ENCODE peak calls at places on chromosomes 12 and 14, in four cellular contexts. One of them, this sample, is unnamed.

GRCh38 chr12:105547786-105548185 is 217.3 kb downstream of the C12orf75 start:
- DNase-seq in HepG2: no peak
- DNase-seq in GM12891: no peak
- DNase-seq in K562: no peak
- DNase-seq in this sample: no peak

GRCh38 chr12:13073191-13073590 is 29.0 kb downstream of the FAM234B start:
- DNase-seq in HepG2: no peak
- DNase-seq in GM12891: no peak
- DNase-seq in K562: no peak
- DNase-seq in this sample: no peak

GRCh38 chr14:73462078-73462715 is 3.9 kb upstream of the NUMB start:
- DNase-seq in HepG2: peak
- DNase-seq in GM12891: no peak
- DNase-seq in K562: peak
- DNase-seq in this sample: no peak

GRCh38 chr12:48956279-48957140 is 777 bp downstream of the ARF3 start:
- DNase-seq in HepG2: peak
- DNase-seq in GM12891: no peak
- DNase-seq in K562: peak
- DNase-seq in this sample: no peak

GRCh38 chr12:48965447-48965846 is 6.1 kb downstream of the WNT10B start:
- DNase-seq in HepG2: no peak
- DNase-seq in GM12891: no peak
- DNase-seq in K562: no peak
- DNase-seq in this sample: no peak

GRCh38 chr14:68978550-68978911 is 571 bp downstream of the ACTN1 start:
- DNase-seq in HepG2: no peak
- DNase-seq in GM12891: peak
- DNase-seq in K562: peak
- DNase-seq in this sample: no peak

GRCh38 chr12:93663729-93664084 is 13.5 kb upstream of the CRADD start:
- DNase-seq in HepG2: no peak
- DNase-seq in GM12891: no peak
- DNase-seq in K562: no peak
- DNase-seq in this sample: no peak

GRCh38 chr12:101829639-101830390 is 944 bp downstream of the GNPTAB start:
- DNase-seq in HepG2: no peak
- DNase-seq in GM12891: no peak
- DNase-seq in K562: no peak
- DNase-seq in this sample: no peak

GRCh38 chr12:62686938-62687337 is 220.3 kb downstream of the MON2 start:
- DNase-seq in HepG2: no peak
- DNase-seq in GM12891: no peak
- DNase-seq in K562: no peak
- DNase-seq in this sample: no peak

GRCh38 chr14:53247596-53248370 is 94.7 kb upstream of the DDHD1 start:
- DNase-seq in HepG2: no peak
- DNase-seq in GM12891: no peak
- DNase-seq in K562: no peak
- DNase-seq in this sample: no peak

GRCh38 chr14:59695198-59695597 is 118.6 kb upstream of the CCDC175 start:
- DNase-seq in HepG2: no peak
- DNase-seq in GM12891: no peak
- DNase-seq in K562: no peak
- DNase-seq in this sample: no peak

GRCh38 chr14:91755560-91755959 is 23.7 kb upstream of the CATSPERB start:
- DNase-seq in HepG2: peak
- DNase-seq in GM12891: no peak
- DNase-seq in K562: no peak
- DNase-seq in this sample: no peak

GRCh38 chr14:100589071-100589759 is 2.0 kb upstream of the BEGAIN start:
- DNase-seq in HepG2: no peak
- DNase-seq in GM12891: no peak
- DNase-seq in K562: no peak
- DNase-seq in this sample: no peak

GRCh38 chr12:19746471-19746870 is 307.2 kb downstream of the AEBP2 start:
- DNase-seq in HepG2: no peak
- DNase-seq in GM12891: no peak
- DNase-seq in K562: no peak
- DNase-seq in this sample: no peak

GRCh38 chr14:56659964-56660551 is 80.5 kb downstream of the TMEM260 start:
- DNase-seq in HepG2: peak
- DNase-seq in GM12891: peak
- DNase-seq in K562: peak
- DNase-seq in this sample: no peak

GRCh38 chr14:91059576-91060471 is 617 bp downstream of the RPS6KA5 start:
- DNase-seq in HepG2: peak
- DNase-seq in GM12891: peak
- DNase-seq in K562: peak
- DNase-seq in this sample: peak

GRCh38 chr14:53912121-53912520 is 44.5 kb downstream of the BMP4 start:
- DNase-seq in HepG2: no peak
- DNase-seq in GM12891: no peak
- DNase-seq in K562: no peak
- DNase-seq in this sample: no peak

GRCh38 chr12:25960176-25960575 is 1.7 kb downstream of the RASSF8 start:
- DNase-seq in HepG2: no peak
- DNase-seq in GM12891: no peak
- DNase-seq in K562: no peak
- DNase-seq in this sample: no peak

GRCh38 chr12:32926356-32926755 is 29.8 kb upstream of the PKP2 start:
- DNase-seq in HepG2: no peak
- DNase-seq in GM12891: no peak
- DNase-seq in K562: no peak
- DNase-seq in this sample: no peak

GRCh38 chr12:226401-226800 is 12.4 kb upstream of the SLC6A12 start:
- DNase-seq in HepG2: no peak
- DNase-seq in GM12891: no peak
- DNase-seq in K562: no peak
- DNase-seq in this sample: no peak

GRCh38 chr12:119693006-119693405 is 25.1 kb downstream of the PRKAB1 start:
- DNase-seq in HepG2: no peak
- DNase-seq in GM12891: no peak
- DNase-seq in K562: no peak
- DNase-seq in this sample: no peak

GRCh38 chr14:100679707-100680438 is 46.8 kb upstream of the DLK1 start:
- DNase-seq in HepG2: peak
- DNase-seq in GM12891: no peak
- DNase-seq in K562: no peak
- DNase-seq in this sample: no peak

GRCh38 chr14:99422220-99423010 is 58.2 kb downstream of the SETD3 start:
- DNase-seq in HepG2: peak
- DNase-seq in GM12891: no peak
- DNase-seq in K562: no peak
- DNase-seq in this sample: no peak

GRCh38 chr12:53828598-53828997 is 76.8 kb upstream of the CISTR start:
- DNase-seq in HepG2: no peak
- DNase-seq in GM12891: no peak
- DNase-seq in K562: no peak
- DNase-seq in this sample: no peak

GRCh38 chr12:3132636-3133409 is 55.6 kb downstream of the TSPAN9 start:
- DNase-seq in HepG2: no peak
- DNase-seq in GM12891: no peak
- DNase-seq in K562: no peak
- DNase-seq in this sample: no peak

GRCh38 chr12:3135522-3136461 is 58.6 kb downstream of the TSPAN9 start:
- DNase-seq in HepG2: peak
- DNase-seq in GM12891: peak
- DNase-seq in K562: peak
- DNase-seq in this sample: peak

GRCh38 chr12:3133410-3133793 is 56.2 kb downstream of the TSPAN9 start:
- DNase-seq in HepG2: no peak
- DNase-seq in GM12891: no peak
- DNase-seq in K562: no peak
- DNase-seq in this sample: no peak

GRCh38 chr12:3134126-3134525 is 56.9 kb downstream of the TSPAN9 start:
- DNase-seq in HepG2: no peak
- DNase-seq in GM12891: no peak
- DNase-seq in K562: no peak
- DNase-seq in this sample: no peak

DNA sequence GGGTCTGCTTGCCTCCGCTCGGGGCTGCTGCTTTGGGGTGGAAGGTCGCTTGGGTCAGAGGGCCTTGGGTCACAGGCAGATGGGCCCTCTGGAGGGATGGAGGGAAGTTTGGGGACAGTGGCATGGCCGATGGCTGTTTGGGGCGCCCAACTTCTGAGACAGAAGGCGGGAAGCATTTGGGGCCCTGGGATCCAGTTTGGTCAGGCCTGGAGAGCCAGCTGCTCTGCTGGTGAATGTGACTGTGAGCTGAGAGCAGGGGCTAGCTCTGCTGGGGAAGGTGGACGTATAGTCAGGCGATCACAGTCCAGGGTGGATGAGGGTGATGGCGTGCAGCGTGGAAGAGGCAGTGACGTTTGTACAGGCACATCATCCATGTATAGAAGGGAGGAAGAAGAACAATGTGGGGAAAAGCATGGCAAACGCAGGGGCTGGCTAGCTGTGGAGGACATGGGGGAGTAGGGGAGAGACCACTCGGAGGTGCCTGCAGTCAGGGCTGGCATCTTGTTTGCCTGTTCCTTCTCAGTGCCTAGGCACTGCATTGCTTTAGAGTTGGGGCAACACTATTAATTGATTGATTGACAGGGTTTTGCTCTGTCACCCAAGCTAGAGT is 57.5 kb downstream of the TSPAN9 start:
- DNase-seq in HepG2: no peak
- DNase-seq in GM12891: no peak
- DNase-seq in K562: no peak
- DNase-seq in this sample: no peak
- TF ChIP-seq POLR2A in HepG2: no peak
- TF ChIP-seq POLR2A in GM12891: no peak
- TF ChIP-seq POLR2A in K562: no peak
- TF ChIP-seq POLR2A in this sample: no peak

GRCh38 chr12:90959538-90960139 is 4.7 kb upstream of the CCER1 start:
- DNase-seq in HepG2: peak
- DNase-seq in GM12891: no peak
- DNase-seq in K562: peak
- DNase-seq in this sample: no peak
- TF ChIP-seq TAF1 in HepG2: no peak
- TF ChIP-seq TAF1 in GM12891: no peak
- TF ChIP-seq TAF1 in K562: no peak
- TF ChIP-seq TAF1 in this sample: no peak

GRCh38 chr14:105837349-105838063 is 311.1 kb downstream of the TMEM121 start:
- DNase-seq in HepG2: no peak
- DNase-seq in GM12891: no peak
- DNase-seq in K562: no peak
- DNase-seq in this sample: no peak
- TF ChIP-seq POLR2AphosphoS5 in HepG2: no peak
- TF ChIP-seq POLR2AphosphoS5 in GM12891: peak
- TF ChIP-seq POLR2AphosphoS5 in K562: no peak
- TF ChIP-seq POLR2AphosphoS5 in this sample: no peak

GRCh38 chr14:102507891-102508312 is 1.7 kb downstream of the ANKRD9 start:
- DNase-seq in HepG2: no peak
- DNase-seq in GM12891: no peak
- DNase-seq in K562: no peak
- DNase-seq in this sample: no peak

GRCh38 chr14:102507026-102507860 is 2.3 kb downstream of the ANKRD9 start:
- DNase-seq in HepG2: no peak
- DNase-seq in GM12891: no peak
- DNase-seq in K562: peak
- DNase-seq in this sample: no peak

GRCh38 chr14:102508774-102509743 is 517 bp downstream of the ANKRD9 start:
- DNase-seq in HepG2: no peak
- DNase-seq in GM12891: no peak
- DNase-seq in K562: peak
- DNase-seq in this sample: no peak

GRCh38 chr14:102509744-102510615 is at the start of gene ANKRD9:
- DNase-seq in HepG2: peak
- DNase-seq in GM12891: peak
- DNase-seq in K562: peak
- DNase-seq in this sample: peak

GRCh38 chr14:102508410-102508773 is 1.2 kb downstream of the ANKRD9 start:
- DNase-seq in HepG2: peak
- DNase-seq in GM12891: no peak
- DNase-seq in K562: peak
- DNase-seq in this sample: no peak
- TF ChIP-seq POLR2A in HepG2: no peak
- TF ChIP-seq POLR2A in GM12891: no peak
- TF ChIP-seq POLR2A in K562: peak
- TF ChIP-seq POLR2A in this sample: no peak

GRCh38 chr14:25233613-25234012 is 183.7 kb upstream of the STXBP6 start:
- DNase-seq in HepG2: no peak
- DNase-seq in GM12891: no peak
- DNase-seq in K562: no peak
- DNase-seq in this sample: no peak

GRCh38 chr14:25226214-25226613 is 176.3 kb upstream of the STXBP6 start:
- DNase-seq in HepG2: no peak
- DNase-seq in GM12891: no peak
- DNase-seq in K562: no peak
- DNase-seq in this sample: no peak

DNA sequence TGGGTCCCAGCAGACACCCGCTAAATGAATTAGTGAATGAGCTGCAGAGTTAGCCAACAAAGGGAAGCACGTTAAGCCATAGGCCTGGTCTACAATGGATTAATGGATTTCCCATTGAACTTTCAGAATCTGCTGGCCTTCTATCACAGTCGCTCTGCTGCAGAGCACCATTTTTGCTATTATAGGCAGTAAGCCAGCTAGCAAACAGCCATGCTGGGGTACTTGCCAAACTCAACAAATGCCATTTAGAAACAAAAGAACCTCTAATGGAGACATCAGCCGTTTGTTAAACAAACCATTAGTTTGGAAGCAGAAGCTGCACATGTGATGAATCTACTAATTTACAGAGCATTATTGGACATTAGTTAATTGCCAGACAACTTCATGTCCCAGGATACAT is 181.1 kb upstream of the STXBP6 start:
- DNase-seq in HepG2: no peak
- DNase-seq in GM12891: no peak
- DNase-seq in K562: no peak
- DNase-seq in this sample: no peak
- TF ChIP-seq TAF1 in HepG2: no peak
- TF ChIP-seq TAF1 in GM12891: no peak
- TF ChIP-seq TAF1 in K562: no peak
- TF ChIP-seq TAF1 in this sample: no peak

GRCh38 chr12:3704512-3705348 is 48.2 kb downstream of the CRACR2A start:
- DNase-seq in HepG2: no peak
- DNase-seq in GM12891: no peak
- DNase-seq in K562: no peak
- DNase-seq in this sample: no peak
- TF ChIP-seq POLR2AphosphoS5 in HepG2: no peak
- TF ChIP-seq POLR2AphosphoS5 in GM12891: no peak
- TF ChIP-seq POLR2AphosphoS5 in K562: no peak
- TF ChIP-seq POLR2AphosphoS5 in this sample: no peak

GRCh38 chr14:20388159-20388558 is 25.1 kb downstream of the TEP1 start:
- DNase-seq in HepG2: no peak
- DNase-seq in GM12891: no peak
- DNase-seq in K562: no peak
- DNase-seq in this sample: no peak
- TF ChIP-seq POLR2A in HepG2: no peak
- TF ChIP-seq POLR2A in GM12891: no peak
- TF ChIP-seq POLR2A in K562: no peak
- TF ChIP-seq POLR2A in this sample: no peak